ENCODE peak calls at places on chromosome 14, in nine cellular contexts. P, D, O, N, I, C, L, J and A are unnamed samples.

GRCh38 chr14:75531660-75532317 is 9.5 kb downstream of the BATF start:
- DNase-seq in P (no peak), D (no peak), O (no peak), N (peak), I (no peak), C (no peak), L (no peak), J (no peak), A (no peak)

GRCh38 chr14:105974902-105975301 is 448.5 kb downstream of the TMEM121 start:
- DNase-seq in P (no peak), D (no peak), O (no peak), N (no peak), I (peak), C (no peak), L (no peak), J (no peak), A (no peak)

GRCh38 chr14:106844608-106845285 is 1318.4 kb downstream of the TMEM121 start:
- DNase-seq in P (peak), D (no peak), O (peak), N (no peak), I (peak), C (peak), L (peak), J (no peak), A (no peak)

GRCh38 chr14:76784881-76785280 is 23.6 kb downstream of the VASH1 start:
- DNase-seq in P (peak), D (peak), O (peak), N (peak), I (peak), C (peak), L (peak), J (peak), A (peak)

GRCh38 chr14:41280745-41281144 is 325.9 kb upstream of the LRFN5 start:
- DNase-seq in P (no peak), D (peak), O (peak), N (no peak), I (no peak), C (no peak), L (peak), J (no peak), A (no peak)

GRCh38 chr14:53331247-53331646 is 178.1 kb upstream of the DDHD1 start:
- DNase-seq in P (no peak), D (peak), O (no peak), N (peak), I (no peak), C (no peak), L (no peak), J (no peak), A (no peak)

GRCh38 chr14:70905316-70905715 is 1.9 kb upstream of the PCNX1 start:
- DNase-seq in P (no peak), D (peak), O (no peak), N (peak), I (no peak), C (no peak), L (no peak), J (no peak), A (no peak)

GRCh38 chr14:46651526-46652144 is at the start of gene RPL10L:
- DNase-seq in P (no peak), D (no peak), O (no peak), N (no peak), I (no peak), C (no peak), L (no peak), J (no peak), A (no peak)

GRCh38 chr14:34604990-34605389 is 25.0 kb downstream of the SNX6 start:
- DNase-seq in P (no peak), D (peak), O (no peak), N (peak), I (no peak), C (no peak), L (peak), J (no peak), A (no peak)

GRCh38 chr14:21467620-21468019 is 9.1 kb downstream of the RAB2B start:
- DNase-seq in P (no peak), D (peak), O (no peak), N (peak), I (no peak), C (no peak), L (no peak), J (no peak), A (no peak)

GRCh38 chr14:52802597-52802996 is 11.2 kb upstream of the GNPNAT1 start:
- DNase-seq in P (no peak), D (peak), O (no peak), N (peak), I (no peak), C (no peak), L (no peak), J (no peak), A (no peak)

GRCh38 chr14:95059126-95059525 is 98.2 kb downstream of the DICER1 start:
- DNase-seq in P (no peak), D (no peak), O (peak), N (no peak), I (no peak), C (peak), L (no peak), J (no peak), A (no peak)

GRCh38 chr14:91063119-91063518 is 2.7 kb upstream of the RPS6KA5 start:
- DNase-seq in P (no peak), D (no peak), O (no peak), N (peak), I (no peak), C (no peak), L (peak), J (no peak), A (no peak)

GRCh38 chr14:95460647-95461478 is 55.6 kb downstream of the SYNE3 start:
- DNase-seq in P (no peak), D (peak), O (peak), N (peak), I (no peak), C (no peak), L (no peak), J (peak), A (peak)

GRCh38 chr14:74882103-74882920 is 596 bp downstream of the DLST start:
- DNase-seq in P (peak), D (peak), O (peak), N (peak), I (peak), C (no peak), L (peak), J (no peak), A (no peak)

GRCh38 chr14:65878586-65878985 is 466.1 kb downstream of the FUT8 start:
- DNase-seq in P (no peak), D (no peak), O (no peak), N (no peak), I (no peak), C (no peak), L (no peak), J (no peak), A (no peak)

GRCh38 chr14:104927901-104928300 is 3.2 kb downstream of the PLD4 start:
- DNase-seq in P (no peak), D (no peak), O (no peak), N (no peak), I (no peak), C (no peak), L (no peak), J (no peak), A (no peak)

GRCh38 chr14:55240526-55241178 is 30.6 kb upstream of the FBXO34 start:
- DNase-seq in P (no peak), D (peak), O (no peak), N (peak), I (no peak), C (no peak), L (no peak), J (no peak), A (no peak)

GRCh38 chr14:95364481-95365209 is 44.9 kb upstream of the CLMN start:
- DNase-seq in P (no peak), D (no peak), O (no peak), N (no peak), I (no peak), C (no peak), L (no peak), J (no peak), A (no peak)

GRCh38 chr14:106530031-106530422 is 1003.6 kb downstream of the TMEM121 start:
- DNase-seq in P (no peak), D (no peak), O (no peak), N (no peak), I (no peak), C (no peak), L (no peak), J (no peak), A (no peak)